ENCODE peak calls at places on chromosome 7, in nine cellular contexts. A, M, O, T, N, C, D, K and F are unnamed samples.

GRCh38 chr7:7495171-7495570 is 40.5 kb downstream of the COL28A1 start:
- DNase-seq in A (no peak), M (no peak), C (no peak), N (no peak), O (no peak), T (no peak), D (no peak), K (no peak), F (no peak)

GRCh38 chr7:22189230-22189629 is 167.7 kb downstream of the RAPGEF5 start:
- DNase-seq in O (no peak), C (no peak), N (no peak), M (no peak), T (no peak), D (no peak), A (no peak), K (no peak), F (no peak)

GRCh38 chr7:80324032-80324431 is 187.8 kb downstream of the GNAT3 start:
- DNase-seq in O (no peak), C (no peak), T (no peak), D (no peak), K (peak), M (no peak), N (no peak), A (no peak), F (no peak)

GRCh38 chr7:18426564-18427226 is 68.9 kb upstream of the HDAC9 start:
- DNase-seq in A (no peak), N (no peak), T (no peak), C (no peak), M (no peak), O (no peak), K (peak), D (no peak), F (no peak)

GRCh38 chr7:1458676-1459511 is at the start of gene MICALL2:
- DNase-seq in N (peak), T (peak), O (peak), M (peak), A (peak), C (peak), D (peak), K (peak), F (peak)

GRCh38 chr7:12731214-12731656 is 43.8 kb downstream of the ARL4A start:
- DNase-seq in T (no peak), N (no peak), C (no peak), O (no peak), M (no peak), A (no peak), D (peak), K (peak), F (peak)

GRCh38 chr7:103540986-103541385 is 95.0 kb upstream of the SLC26A5 start:
- DNase-seq in O (no peak), D (no peak), N (no peak), K (no peak), A (peak), M (peak), T (no peak), C (no peak), F (no peak)

GRCh38 chr7:100825215-100825671 is 2.1 kb downstream of the EPHB4 start:
- DNase-seq in K (no peak), A (no peak), T (no peak), C (no peak), O (no peak), N (no peak), D (peak), M (peak), F (no peak)

GRCh38 chr7:11706666-11707605 is 125.1 kb downstream of the THSD7A start:
- DNase-seq in C (peak), O (no peak), A (peak), D (no peak), T (no peak), N (no peak), K (no peak), M (no peak), F (no peak)

GRCh38 chr7:16711730-16712129 is 41.8 kb upstream of the TSPAN13 start:
- DNase-seq in D (no peak), M (no peak), N (no peak), O (no peak), C (no peak), T (no peak), K (no peak), A (no peak), F (no peak)

DNA sequence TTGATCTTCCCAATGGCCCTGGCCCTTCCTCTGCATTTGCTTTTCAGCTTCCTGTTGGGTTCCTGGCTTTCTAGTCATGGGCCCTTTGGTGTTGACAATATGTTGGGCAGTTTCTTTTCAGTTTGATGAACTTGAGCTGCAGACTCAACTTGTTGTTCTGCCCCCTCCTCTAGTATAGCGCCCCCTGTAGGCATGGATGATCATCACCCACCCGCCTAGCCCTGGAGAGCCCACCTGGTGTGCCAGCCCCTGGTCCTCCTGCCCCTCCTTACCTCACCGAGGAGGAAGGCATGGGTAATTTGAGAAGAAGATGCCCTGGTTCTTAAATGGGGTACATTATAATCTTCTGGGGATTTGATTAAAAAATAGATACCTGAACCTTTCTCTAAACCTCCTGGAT is 271.2 kb downstream of the SNX10 start:
- DNase-seq in N (no peak), M (no peak), T (no peak), D (peak), O (no peak), C (no peak), K (no peak), A (no peak), F (no peak)
- TF ChIP-seq CTCF in N (no peak), M (no peak), T (no peak), D (no peak), O (no peak), C (no peak), K (no peak), A (no peak), F (peak)

DNA sequence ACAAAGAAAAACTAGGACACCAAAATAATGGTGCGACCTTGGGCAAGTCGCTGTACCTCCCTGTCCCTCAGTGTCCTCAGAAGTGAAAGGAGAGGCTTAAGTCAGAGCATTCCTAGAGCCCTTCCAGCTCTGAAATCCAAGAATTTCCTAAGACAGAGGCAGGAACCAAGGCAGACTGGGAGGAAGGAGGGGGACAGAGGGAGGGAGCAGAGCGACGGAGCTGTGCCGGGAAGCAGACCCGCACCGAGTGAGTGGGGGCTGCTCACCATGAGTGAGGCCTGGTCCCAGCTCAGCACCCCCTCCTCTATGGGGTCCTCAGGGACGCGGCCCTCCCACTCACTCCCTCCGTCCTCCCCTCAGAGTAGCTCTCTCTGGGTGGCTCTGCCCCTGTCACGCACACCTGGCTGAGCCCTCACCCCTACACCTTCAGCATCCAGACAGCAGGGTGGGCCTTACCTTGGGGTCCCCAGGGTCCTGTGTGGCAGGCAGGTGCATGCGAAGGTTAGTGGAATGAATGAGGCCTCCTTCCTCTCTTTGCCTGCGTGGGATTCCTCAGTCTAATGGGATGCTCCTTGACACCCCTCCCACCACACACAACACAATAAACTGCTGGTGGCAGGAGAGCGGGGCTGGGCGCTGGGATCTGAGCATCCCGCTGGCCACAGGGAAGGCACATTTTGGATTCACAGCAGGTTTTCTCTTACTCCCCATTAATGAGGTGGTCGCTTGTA is 4.6 kb upstream of the SMARCD3 start:
- DNase-seq in D (no peak), M (peak), K (no peak), N (no peak), T (peak), A (no peak), C (no peak), O (no peak), F (no peak)
- H3K4me3 ChIP-seq in D (no peak), M (no peak), K (no peak), N (no peak), T (no peak), A (no peak), C (no peak), O (no peak), F (no peak)

GRCh38 chr7:98283887-98284222 is 2.4 kb downstream of the BRI3 start:
- DNase-seq in T (no peak), D (no peak), M (no peak), C (no peak), A (no peak), N (no peak), O (no peak), K (no peak), F (no peak)

GRCh38 chr7:98286093-98286525 is 4.6 kb downstream of the BRI3 start:
- DNase-seq in O (peak), T (peak), K (peak), A (peak), C (peak), M (peak), D (peak), N (peak), F (peak)

GRCh38 chr7:98283127-98283886 is 1.8 kb downstream of the BRI3 start:
- DNase-seq in A (no peak), C (peak), M (peak), D (no peak), O (no peak), K (peak), T (no peak), N (peak), F (peak)

GRCh38 chr7:98285132-98286092 is 3.9 kb downstream of the BRI3 start:
- DNase-seq in M (no peak), O (no peak), C (no peak), A (no peak), N (no peak), K (no peak), T (no peak), D (no peak), F (no peak)

DNA sequence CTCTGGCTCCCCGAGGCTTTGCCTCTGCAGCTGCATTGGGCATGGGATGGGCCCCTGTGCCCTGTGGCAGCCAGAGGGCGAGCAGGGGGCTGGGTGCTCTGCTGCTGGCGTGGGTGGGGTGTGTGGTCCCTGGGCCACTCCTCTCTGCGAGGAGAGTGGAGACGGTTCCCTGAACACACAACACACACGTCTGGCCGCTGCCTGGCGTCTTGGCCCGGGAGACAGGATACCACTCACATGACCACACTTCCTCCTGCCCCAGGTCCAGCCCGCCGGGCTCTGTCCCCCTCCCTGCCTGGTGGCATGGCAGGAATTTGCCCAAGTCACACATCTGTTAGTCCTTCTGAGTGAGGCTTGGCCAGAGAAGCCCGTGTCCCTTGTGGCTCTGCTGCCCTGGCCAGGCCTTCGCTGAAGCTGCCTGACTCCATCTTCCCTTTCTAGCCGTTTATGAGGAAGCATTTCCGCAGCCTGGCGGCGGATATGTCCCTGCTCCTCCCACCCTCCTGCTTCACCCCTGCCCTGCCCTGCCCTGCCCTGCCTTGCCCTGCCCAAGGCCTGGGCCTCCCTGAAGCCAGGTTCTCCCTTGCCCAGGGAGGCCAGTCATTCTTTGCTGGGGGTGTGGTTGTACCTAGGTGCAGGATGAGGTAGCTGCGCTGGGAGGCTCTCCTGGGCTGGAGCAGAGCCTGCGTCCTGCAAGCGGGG is 3.0 kb downstream of the BRI3 start:
- DNase-seq in C (peak), K (peak), O (no peak), T (no peak), M (peak), D (no peak), A (peak), N (peak), F (no peak)
- TF ChIP-seq POLR2A in C (peak), K (no peak), O (peak), T (no peak), M (peak), D (no peak), A (peak), N (no peak), F (no peak)

GRCh38 chr7:87325576-87326370 is 19.7 kb upstream of the CROT start:
- DNase-seq in A (no peak), N (no peak), C (no peak), M (no peak), D (no peak), K (no peak), O (no peak), T (no peak), F (no peak)
- TF ChIP-seq CTCF in A (no peak), N (no peak), C (no peak), M (no peak), D (no peak), K (no peak), O (no peak), T (no peak), F (no peak)

GRCh38 chr7:124031406-124031805 is 1.5 kb downstream of the TMEM229A start:
- DNase-seq in O (no peak), T (no peak), A (no peak), C (no peak), N (no peak), M (no peak), K (no peak), D (no peak), F (no peak)

GRCh38 chr7:124031919-124032318 is 948 bp downstream of the TMEM229A start:
- DNase-seq in C (no peak), A (no peak), O (no peak), K (no peak), T (no peak), N (no peak), M (no peak), D (no peak), F (no peak)

GRCh38 chr7:124033093-124033806 is 383 bp upstream of the TMEM229A start:
- DNase-seq in O (no peak), M (peak), D (no peak), N (no peak), A (peak), T (no peak), K (no peak), C (peak), F (no peak)

GRCh38 chr7:124033807-124034753 is 1.2 kb upstream of the TMEM229A start:
- DNase-seq in A (no peak), N (no peak), C (no peak), M (no peak), T (no peak), D (no peak), O (no peak), K (no peak), F (no peak)

GRCh38 chr7:124032369-124033092 is at the start of gene TMEM229A:
- DNase-seq in A (peak), M (peak), C (peak), D (no peak), T (no peak), N (no peak), K (peak), O (no peak), F (no peak)
- H3K4me3 ChIP-seq in A (peak), M (peak), C (peak), D (no peak), T (peak), N (no peak), K (peak), O (peak), F (no peak)

GRCh38 chr7:130845581-130846085 is 111.6 kb upstream of the KLF14 start:
- DNase-seq in A (no peak), O (no peak), T (no peak), C (no peak), K (peak), D (no peak), N (peak), M (no peak), F (no peak)
- TF ChIP-seq POLR2A in A (no peak), O (no peak), T (no peak), C (no peak), K (no peak), D (no peak), N (no peak), M (no peak), F (no peak)

GRCh38 chr7:107579881-107580715 is at the start of gene BCAP29:
- DNase-seq in K (peak), D (peak), N (peak), O (peak), C (peak), A (peak), M (peak), T (peak), F (peak)
- TF ChIP-seq CTCF in K (peak), D (peak), N (no peak), O (peak), C (no peak), A (peak), M (peak), T (peak), F (no peak)